ENCODE peak calls at places on chromosomes 3 and 15, in five cellular contexts. P, A, G, U and C are unnamed samples.

GRCh38 chr3:116445291-116445841 is at the start of gene LSAMP:
- DNase-seq in P (peak), A (no peak), G (no peak), U (no peak), C (peak)

GRCh38 chr3:27357665-27358258 is 11.4 kb downstream of the NEK10 start:
- DNase-seq in P (peak), A (peak), G (peak), U (peak), C (no peak)

GRCh38 chr3:120512655-120513054 is 61.9 kb upstream of the FSTL1 start:
- DNase-seq in P (no peak), A (no peak), G (no peak), U (no peak), C (no peak)

GRCh38 chr3:190545260-190545659 is 31.4 kb downstream of the IL1RAP start:
- DNase-seq in P (no peak), A (no peak), G (no peak), U (no peak), C (no peak)

GRCh38 chr3:108488631-108489030 is 21.8 kb downstream of the MYH15 start:
- DNase-seq in P (no peak), A (no peak), G (no peak), U (no peak), C (no peak)

GRCh38 chr3:8529738-8530525 is 28.3 kb downstream of the LMCD1 start:
- DNase-seq in P (peak), A (no peak), G (no peak), U (no peak), C (no peak)

GRCh38 chr3:64945171-64945684 is 257.4 kb upstream of the ADAMTS9 start:
- DNase-seq in P (peak), A (no peak), G (no peak), U (peak), C (no peak)

GRCh38 chr3:175338775-175339535 is 479.8 kb downstream of the NAALADL2 start:
- DNase-seq in P (peak), A (peak), G (no peak), U (no peak), C (peak)

GRCh38 chr3:194491996-194492395 is 5.2 kb upstream of the ATP13A3 start:
- DNase-seq in P (no peak), A (no peak), G (no peak), U (no peak), C (no peak)

GRCh38 chr15:23759964-23760363 is 72.9 kb upstream of the NDN start:
- DNase-seq in P (peak), A (no peak), G (no peak), U (no peak), C (no peak)

GRCh38 chr3:127998596-127998995 is 53.6 kb upstream of the SEC61A1 start:
- DNase-seq in P (no peak), A (no peak), G (no peak), U (no peak), C (no peak)

GRCh38 chr3:20028846-20029430 is 11.3 kb upstream of the KAT2B start:
- DNase-seq in P (peak), A (no peak), G (no peak), U (no peak), C (no peak)

GRCh38 chr3:10193692-10194327 is 29.1 kb downstream of the IRAK2 start:
- DNase-seq in P (no peak), A (no peak), G (no peak), U (no peak), C (no peak)

GRCh38 chr15:38238311-38238710 is 14.3 kb upstream of the SPRED1 start:
- DNase-seq in P (no peak), A (no peak), G (no peak), U (no peak), C (no peak)

GRCh38 chr3:148528024-148528423 is 169.7 kb upstream of the AGTR1 start:
- DNase-seq in P (no peak), A (no peak), G (no peak), U (no peak), C (no peak)

GRCh38 chr15:89163271-89164055 is 57.9 kb downstream of the RLBP1 start:
- DNase-seq in P (peak), A (no peak), G (no peak), U (no peak), C (no peak)

GRCh38 chr3:37290551-37290950 is 116.2 kb upstream of the LRRFIP2 start:
- DNase-seq in P (peak), A (no peak), G (no peak), U (no peak), C (no peak)

GRCh38 chr15:27492021-27492621 is 521.1 kb downstream of the GABRG3 start:
- DNase-seq in P (peak), A (no peak), G (no peak), U (no peak), C (no peak)

GRCh38 chr15:89243046-89243690 is 611 bp upstream of the FANCI start:
- DNase-seq in P (no peak), A (no peak), G (no peak), U (no peak), C (no peak)

GRCh38 chr3:43497905-43498365 is 123.9 kb downstream of the ANO10 start:
- DNase-seq in P (no peak), A (no peak), G (no peak), U (no peak), C (no peak)

GRCh38 chr15:74368121-74368520 is 675 bp upstream of the CYP11A1 start:
- DNase-seq in P (no peak), A (no peak), G (no peak), U (no peak), C (no peak)

GRCh38 chr3:57060089-57060829 is at the start of gene SPATA12:
- DNase-seq in P (peak), A (peak), G (peak), U (peak), C (peak)

GRCh38 chr3:10332481-10333358 is 11.8 kb upstream of the SEC13 start:
- DNase-seq in P (no peak), A (no peak), G (no peak), U (no peak), C (peak)

GRCh38 chr3:58066842-58067241 is 58.6 kb downstream of the FLNB start:
- DNase-seq in P (no peak), A (no peak), G (peak), U (no peak), C (no peak)

GRCh38 chr3:107224001-107224596 is 153.1 kb upstream of the CCDC54 start:
- DNase-seq in P (no peak), A (no peak), G (no peak), U (no peak), C (no peak)

GRCh38 chr15:38069506-38069905 is 135.1 kb downstream of the TMCO5A start:
- DNase-seq in P (peak), A (peak), G (no peak), U (peak), C (no peak)

GRCh38 chr15:68711406-68711805 is 109.3 kb downstream of the ANP32A start:
- DNase-seq in P (no peak), A (no peak), G (no peak), U (no peak), C (no peak)

GRCh38 chr3:188343894-188344293 is 189.9 kb downstream of the LPP start:
- DNase-seq in P (no peak), A (no peak), G (no peak), U (no peak), C (no peak)

GRCh38 chr3:99711361-99711760 is 73.0 kb downstream of the COL8A1 start:
- DNase-seq in P (no peak), A (no peak), G (no peak), U (no peak), C (no peak)

GRCh38 chr15:100715571-100716455 is 113.4 kb downstream of the ASB7 start:
- DNase-seq in P (no peak), A (peak), G (peak), U (no peak), C (no peak)

GRCh38 chr3:162041622-162042021 is 545.0 kb downstream of the OTOL1 start:
- DNase-seq in P (peak), A (no peak), G (no peak), U (no peak), C (no peak)

GRCh38 chr15:42627485-42627884 is 52.1 kb downstream of the STARD9 start:
- DNase-seq in P (no peak), A (no peak), G (no peak), U (no peak), C (no peak)

DNA sequence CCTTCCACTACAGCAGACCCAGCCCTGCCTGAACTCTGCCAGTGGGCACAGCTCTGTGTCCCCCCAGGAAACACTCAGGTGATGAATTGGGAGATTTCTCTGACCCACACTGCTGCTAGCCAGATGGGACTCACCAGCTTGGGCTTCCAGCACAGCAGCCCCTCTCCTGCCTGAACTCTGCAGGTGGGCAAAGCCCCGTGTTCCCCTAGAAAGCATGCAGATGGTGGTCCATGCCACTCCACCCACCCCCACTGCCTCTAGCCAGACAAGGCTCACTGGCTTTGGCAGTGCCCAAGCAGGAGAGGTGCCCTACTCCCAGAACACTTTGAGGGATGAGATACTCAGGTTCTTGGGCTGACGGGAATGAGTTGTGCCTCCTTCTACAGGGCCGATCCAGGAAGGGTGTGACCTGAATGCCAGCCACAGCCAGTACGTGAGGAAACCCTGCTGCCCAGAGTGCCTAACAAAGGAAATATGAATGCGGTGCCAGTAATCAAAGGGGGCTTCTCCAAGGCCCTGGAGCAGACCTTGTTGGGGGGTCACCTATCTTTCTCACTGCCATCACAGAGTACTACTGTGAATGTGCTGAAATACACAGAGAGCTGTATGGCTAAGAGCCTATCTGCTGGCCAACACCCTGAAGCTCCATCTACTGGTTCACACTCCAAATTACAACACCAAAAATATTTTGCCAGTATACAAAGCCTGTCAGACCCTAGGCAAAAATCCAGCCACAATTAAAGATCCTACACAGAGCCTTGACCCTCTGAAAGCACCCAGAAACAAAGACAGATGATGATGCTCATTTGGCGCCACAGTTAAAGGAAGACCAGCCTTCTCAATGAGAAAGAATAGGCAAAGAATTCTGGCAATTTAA is 61.9 kb downstream of the BTLA start:
- DNase-seq in P (peak), A (no peak), G (peak), U (no peak), C (no peak)
- H3K4me3 ChIP-seq in P (no peak), A (no peak), G (no peak), U (no peak), C (no peak)

GRCh38 chr3:119276657-119277056 is 17.5 kb upstream of the ARHGAP31 start:
- DNase-seq in P (no peak), A (no peak), G (no peak), U (no peak), C (no peak)

GRCh38 chr3:119279844-119280243 is 14.3 kb upstream of the ARHGAP31 start:
- DNase-seq in P (no peak), A (no peak), G (no peak), U (no peak), C (no peak)

GRCh38 chr3:119279101-119279554 is 15.1 kb upstream of the ARHGAP31 start:
- DNase-seq in P (peak), A (no peak), G (no peak), U (peak), C (peak)
- H3K27ac ChIP-seq in P (peak), A (peak), G (no peak), U (peak), C (no peak)

GRCh38 chr15:92906563-92907081 is 6.5 kb downstream of the CHD2 start:
- DNase-seq in P (no peak), A (no peak), G (no peak), U (no peak), C (no peak)
- H3K4me3 ChIP-seq in P (peak), A (no peak), G (peak), U (peak), C (no peak)

DNA sequence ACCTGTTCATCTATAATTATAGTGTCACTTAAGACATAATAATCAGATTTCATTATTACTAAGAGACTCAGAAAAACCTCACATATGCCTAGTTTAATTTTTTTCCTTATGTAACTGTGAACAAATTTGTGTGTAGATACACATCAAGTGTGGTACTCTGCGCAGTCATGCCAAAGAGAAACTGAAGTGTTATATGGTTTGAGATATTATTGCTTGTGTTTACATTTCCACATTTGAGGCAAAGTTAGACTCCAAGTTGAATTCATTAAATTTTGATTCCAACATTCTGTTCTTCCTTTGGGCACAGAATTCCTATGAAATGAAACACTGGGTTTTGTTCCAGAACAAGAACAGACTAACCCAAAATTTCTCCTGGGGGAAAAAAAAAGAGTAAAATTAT is 2.2 kb downstream of the MBNL1 start:
- DNase-seq in P (no peak), A (no peak), G (no peak), U (no peak), C (no peak)
- H3K27ac ChIP-seq in P (no peak), A (no peak), G (peak), U (peak), C (no peak)

GRCh38 chr3:66499881-66500574 is 794 bp downstream of the LRIG1 start:
- DNase-seq in P (peak), A (peak), G (no peak), U (peak), C (peak)

GRCh38 chr3:66500575-66501482 is at the start of gene LRIG1:
- DNase-seq in P (peak), A (peak), G (peak), U (peak), C (peak)

GRCh38 chr3:66497982-66498671 is 2.7 kb downstream of the LRIG1 start:
- DNase-seq in P (no peak), A (no peak), G (no peak), U (no peak), C (no peak)

GRCh38 chr3:66497288-66497972 is 3.4 kb downstream of the LRIG1 start:
- DNase-seq in P (no peak), A (no peak), G (no peak), U (no peak), C (no peak)

DNA sequence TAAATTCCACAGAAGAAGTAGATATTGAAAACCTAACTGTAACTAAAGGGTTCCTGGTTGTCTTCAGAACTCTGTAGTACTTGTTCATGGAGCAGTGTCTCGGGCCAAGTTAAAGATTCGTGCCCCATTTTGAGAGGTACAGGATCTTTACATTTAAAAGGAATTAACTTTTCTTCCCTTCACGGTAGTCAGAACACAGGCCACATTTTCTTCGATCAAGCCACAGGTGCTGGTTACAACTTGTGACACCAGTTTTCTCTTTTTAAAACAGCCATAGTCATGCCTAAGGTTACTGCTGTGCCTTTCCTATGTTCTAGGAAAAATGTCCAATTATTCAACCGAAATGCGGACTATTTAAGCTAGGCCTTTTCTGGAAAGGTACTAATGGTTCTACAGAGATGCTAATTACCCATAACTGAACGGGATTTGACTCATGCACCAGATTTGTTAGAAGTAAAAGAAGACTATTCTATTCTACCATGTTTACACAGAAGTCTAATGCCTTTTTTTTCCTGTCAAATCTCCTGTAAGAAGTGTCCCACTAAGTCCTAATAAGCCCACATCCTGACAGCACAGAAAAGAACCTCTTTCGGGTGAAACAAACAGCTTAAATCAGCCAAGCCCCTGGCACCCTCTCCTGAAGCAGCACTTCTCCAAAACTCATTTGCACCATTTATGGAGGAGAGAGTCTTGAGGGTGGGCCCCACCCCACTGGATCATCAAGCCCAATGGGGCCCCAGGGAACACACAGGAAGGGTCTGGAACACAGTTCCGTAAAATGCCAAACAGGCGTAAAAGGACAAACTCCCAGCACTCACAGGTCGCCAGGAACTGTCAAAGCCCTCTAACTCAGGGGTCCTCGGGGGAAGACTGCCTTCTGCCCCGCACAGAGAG is 1.9 kb downstream of the LRIG1 start:
- DNase-seq in P (no peak), A (no peak), G (no peak), U (peak), C (peak)
- H3K4me3 ChIP-seq in P (peak), A (peak), G (peak), U (peak), C (peak)

DNA sequence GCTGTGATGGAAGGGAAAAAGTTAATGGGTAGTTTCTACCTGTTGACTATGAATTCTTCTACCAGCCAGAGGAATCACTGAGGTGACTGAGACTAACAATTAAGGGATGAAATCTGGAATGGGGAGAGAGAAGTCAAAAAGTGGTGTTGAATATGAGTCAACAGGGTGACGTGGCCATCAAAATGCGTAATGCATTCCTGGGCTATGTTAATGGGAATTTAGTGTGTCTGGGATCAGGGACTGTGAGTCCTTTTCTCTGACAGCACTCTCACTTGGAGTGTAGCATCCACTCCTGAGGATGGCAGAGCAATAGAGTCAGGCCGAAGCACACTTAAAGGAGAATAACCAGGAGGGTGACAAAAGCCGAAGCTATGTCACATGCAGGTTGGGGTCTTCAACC is 60.4 kb downstream of the MESD start:
- DNase-seq in P (no peak), A (no peak), G (no peak), U (no peak), C (no peak)
- H3K27ac ChIP-seq in P (no peak), A (no peak), G (no peak), U (no peak), C (no peak)

DNA sequence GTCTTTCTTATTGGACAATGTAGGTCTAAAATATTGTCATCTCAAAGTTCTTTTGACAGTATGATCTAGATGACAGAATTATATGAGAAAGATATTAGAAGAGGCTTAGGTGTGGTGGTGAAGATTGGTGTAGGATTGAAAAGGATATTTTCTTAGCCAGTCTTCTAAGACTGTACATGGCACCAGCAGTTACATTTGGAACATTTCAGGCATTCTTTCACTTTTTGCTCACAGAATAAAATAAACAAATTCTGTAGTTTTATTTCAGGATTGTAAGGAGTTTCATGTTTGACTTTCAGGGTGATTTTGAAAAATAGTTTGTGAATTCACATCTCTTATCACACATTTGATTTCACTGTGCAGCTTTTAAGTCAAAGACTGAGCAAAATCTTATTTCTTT is 27.0 kb downstream of the DNAJC13 start:
- DNase-seq in P (no peak), A (no peak), G (no peak), U (no peak), C (no peak)
- H3K4me3 ChIP-seq in P (no peak), A (no peak), G (no peak), U (no peak), C (no peak)

DNA sequence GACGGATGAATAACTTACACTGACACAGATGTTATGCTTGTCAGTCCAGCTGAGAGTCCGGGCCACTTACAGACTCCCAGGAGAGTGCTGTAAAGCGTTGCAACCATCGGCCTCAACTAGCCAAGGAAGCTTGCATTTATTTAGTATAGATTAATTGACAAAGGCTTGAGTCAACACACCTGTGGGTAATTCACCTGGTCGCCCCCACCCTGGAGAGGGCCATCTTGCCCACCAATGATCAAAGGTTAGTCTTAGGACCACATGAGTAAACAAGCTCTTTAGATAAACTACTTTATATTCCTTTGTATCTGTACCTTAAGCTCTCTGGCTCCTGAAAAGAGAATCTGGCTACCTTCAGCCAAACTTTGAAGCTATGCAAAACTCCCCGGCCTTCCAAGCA is 51.0 kb downstream of the PAK2 start:
- DNase-seq in P (no peak), A (no peak), G (no peak), U (no peak), C (no peak)
- H3K27ac ChIP-seq in P (no peak), A (no peak), G (no peak), U (no peak), C (no peak)